ENCODE peak calls at places on chromosome 9, in five cellular contexts. G is BJ; J is activated CD4-positive, alpha-beta T cell treated with anti-CD3 and anti-CD28 coated beads, Interleukin-2, amount 50 U/mL, for 4 hours; A is EL; W is effector memory CD8-positive, alpha-beta T cell. T is an unnamed sample.

GRCh38 chr9:101336091-101336490 is 48.7 kb downstream of the BAAT start:
- DNase-seq in A (no peak), W (no peak), J (no peak), G (no peak), T (no peak)

GRCh38 chr9:35962126-35962906 is 4.4 kb upstream of the OR2S2 start:
- DNase-seq in J (no peak), W (no peak), A (peak), G (peak), T (no peak)

GRCh38 chr9:72864327-72864726 is 88.5 kb downstream of the ALDH1A1 start:
- DNase-seq in W (no peak), J (no peak), A (no peak), G (no peak), T (no peak)

GRCh38 chr9:93633492-93634221 is 57.3 kb downstream of the PHF2 start:
- DNase-seq in A (no peak), J (no peak), G (no peak), W (no peak), T (no peak)

GRCh38 chr9:122218070-122218884 is 10.5 kb downstream of the LHX6 start:
- DNase-seq in W (no peak), A (no peak), G (no peak), J (no peak), T (no peak)

GRCh38 chr9:95077053-95077765 is 240.3 kb downstream of the FANCC start:
- DNase-seq in J (no peak), W (no peak), A (no peak), G (no peak), T (no peak)

GRCh38 chr9:37938121-37938906 is 34.4 kb upstream of the SLC25A51 start:
- DNase-seq in W (no peak), G (peak), J (no peak), A (peak), T (no peak)

GRCh38 chr9:89195149-89195797 is 16.7 kb upstream of the SHC3 start:
- DNase-seq in A (no peak), W (no peak), J (no peak), G (no peak), T (no peak)

GRCh38 chr9:134449180-134449916 is 123.1 kb downstream of the RXRA start:
- DNase-seq in J (peak), G (peak), A (peak), W (peak), T (peak)

GRCh38 chr9:113921366-113921765 is 45.3 kb downstream of the ZNF618 start:
- DNase-seq in J (no peak), A (no peak), W (no peak), G (no peak), T (no peak)

GRCh38 chr9:1978941-1979340 is 36.2 kb upstream of the SMARCA2 start:
- DNase-seq in G (peak), J (no peak), W (no peak), A (peak), T (no peak)

GRCh38 chr9:4984171-4984570 is 901 bp upstream of the JAK2 start:
- DNase-seq in G (no peak), A (no peak), J (no peak), W (peak), T (no peak)

GRCh38 chr9:4235951-4236804 is 63.7 kb downstream of the GLIS3 start:
- DNase-seq in G (peak), A (peak), J (no peak), W (no peak), T (no peak)

GRCh38 chr9:18821794-18822193 is 211.2 kb downstream of the SAXO1 start:
- DNase-seq in A (no peak), J (no peak), G (no peak), W (no peak), T (no peak)

GRCh38 chr9:115498338-115498737 is 380.4 kb upstream of the TNC start:
- DNase-seq in A (no peak), J (no peak), G (no peak), W (no peak), T (no peak)

GRCh38 chr9:30913331-30913730 is 1471.1 kb upstream of the ACO1 start:
- DNase-seq in A (no peak), G (no peak), W (no peak), J (no peak), T (no peak)

GRCh38 chr9:131227112-131228058 is 48.9 kb downstream of the FAM78A start:
- DNase-seq in W (no peak), J (no peak), A (no peak), G (no peak), T (no peak)

GRCh38 chr9:95089916-95090791 is 227.4 kb downstream of the FANCC start:
- DNase-seq in J (no peak), A (no peak), W (no peak), G (no peak), T (no peak)

GRCh38 chr9:34463098-34463900 is 4.7 kb downstream of the DNAI1 start:
- DNase-seq in A (peak), G (peak), W (no peak), J (no peak), T (no peak)

GRCh38 chr9:116207371-116208111 is 54.0 kb downstream of the PAPPA start:
- DNase-seq in A (no peak), W (no peak), J (no peak), G (no peak), T (no peak)

GRCh38 chr9:36788534-36788933 is 215.8 kb downstream of the MELK start:
- DNase-seq in A (no peak), J (no peak), G (no peak), W (no peak), T (no peak)

GRCh38 chr9:91664669-91665068 is 241.0 kb upstream of the NFIL3 start:
- DNase-seq in W (no peak), G (no peak), J (no peak), A (no peak), T (no peak)

GRCh38 chr9:133578524-133579230 is 30.5 kb downstream of the FAM163B start:
- DNase-seq in A (no peak), W (no peak), J (no peak), G (no peak), T (no peak)

GRCh38 chr9:21677834-21678233 is 124.6 kb upstream of the MTAP start:
- DNase-seq in W (no peak), A (peak), J (no peak), G (peak), T (no peak)

GRCh38 chr9:135001526-135001925 is 83.8 kb upstream of the FCN1 start:
- DNase-seq in J (no peak), A (no peak), W (no peak), G (no peak), T (no peak)

GRCh38 chr9:8564960-8565359 is 765.4 kb upstream of the DMAC1 start:
- DNase-seq in W (no peak), J (no peak), G (no peak), A (no peak), T (no peak)

GRCh38 chr9:123860603-123861002 is 69.3 kb downstream of the DENND1A start:
- DNase-seq in J (no peak), W (no peak), G (no peak), A (no peak), T (no peak)

GRCh38 chr9:3696368-3696767 is 170.6 kb upstream of the RFX3 start:
- DNase-seq in W (no peak), J (no peak), G (no peak), A (no peak), T (no peak)

GRCh38 chr9:108844856-108845255 is 10.9 kb downstream of the ACTL7B start:
- DNase-seq in G (no peak), W (no peak), A (no peak), J (no peak), T (no peak)

GRCh38 chr9:5392285-5392684 is 45.4 kb downstream of the PLGRKT start:
- DNase-seq in W (no peak), J (no peak), A (peak), G (no peak), T (no peak)

GRCh38 chr9:97528529-97529230 is 27.2 kb downstream of the TMOD1 start:
- DNase-seq in J (no peak), W (no peak), A (no peak), G (no peak), T (no peak)

GRCh38 chr9:106072421-106072820 is 378.1 kb downstream of the TMEM38B start:
- DNase-seq in J (no peak), W (no peak), A (no peak), G (no peak), T (no peak)

GRCh38 chr9:16867571-16868311 is 2.7 kb downstream of the BNC2 start:
- DNase-seq in J (no peak), A (peak), G (no peak), W (no peak), T (no peak)

GRCh38 chr9:77725051-77725702 is 77.1 kb upstream of the GNA14 start:
- DNase-seq in W (no peak), J (no peak), A (no peak), G (no peak), T (no peak)

GRCh38 chr9:472676-473075 is 258.0 kb downstream of the DOCK8 start:
- DNase-seq in J (no peak), W (no peak), A (no peak), G (no peak), T (no peak)

GRCh38 chr9:106956971-106957370 is 94.0 kb downstream of the ZNF462 start:
- DNase-seq in G (no peak), J (no peak), A (peak), W (no peak), T (no peak)

GRCh38 chr9:94975480-94976452 is 249.3 kb downstream of the AOPEP start:
- DNase-seq in W (no peak), G (no peak), A (no peak), J (no peak), T (no peak)

GRCh38 chr9:126363847-126364671 is 37.4 kb downstream of the MVB12B start:
- DNase-seq in G (no peak), W (no peak), J (no peak), A (no peak), T (no peak)